ENCODE peak calls at places on chromosomes 7 and 10, in four cellular contexts. One of them, this sample, is unnamed.

GRCh38 chr10:99977916-99978315 is 31.8 kb downstream of the DNMBP start:
- DNase-seq in astrocyte of the cerebellum: no peak
- DNase-seq in vagina: no peak
- DNase-seq in ovary: no peak
- DNase-seq in this sample: no peak

GRCh38 chr7:34365011-34365410 is 293.0 kb upstream of the NPSR1 start:
- DNase-seq in astrocyte of the cerebellum: no peak
- DNase-seq in vagina: no peak
- DNase-seq in ovary: no peak
- DNase-seq in this sample: no peak

GRCh38 chr10:110861930-110862677 is 9.6 kb upstream of the PDCD4 start:
- DNase-seq in astrocyte of the cerebellum: no peak
- DNase-seq in vagina: peak; percentile 96
- DNase-seq in ovary: no peak
- DNase-seq in this sample: no peak

GRCh38 chr10:50932113-50932512 is 46.7 kb upstream of the A1CF start:
- DNase-seq in astrocyte of the cerebellum: no peak
- DNase-seq in vagina: no peak
- DNase-seq in ovary: no peak
- DNase-seq in this sample: no peak

GRCh38 chr7:134931487-134931886 is 54.8 kb upstream of the AGBL3 start:
- DNase-seq in astrocyte of the cerebellum: no peak
- DNase-seq in vagina: no peak
- DNase-seq in ovary: no peak
- DNase-seq in this sample: no peak

GRCh38 chr7:39336457-39336856 is 229.7 kb upstream of the YAE1 start:
- DNase-seq in astrocyte of the cerebellum: no peak
- DNase-seq in vagina: no peak
- DNase-seq in ovary: no peak
- DNase-seq in this sample: no peak

GRCh38 chr7:124033093-124033806 is 383 bp upstream of the TMEM229A start:
- DNase-seq in astrocyte of the cerebellum: no peak
- DNase-seq in vagina: no peak
- DNase-seq in ovary: peak; percentile 54
- DNase-seq in this sample: no peak

GRCh38 chr10:47031953-47032465 is 120.8 kb downstream of the PTPN20 start:
- DNase-seq in astrocyte of the cerebellum: no peak
- DNase-seq in vagina: peak; percentile 88
- DNase-seq in ovary: no peak
- DNase-seq in this sample: no peak

GRCh38 chr10:14093735-14094484 is 236.8 kb downstream of the FRMD4A start:
- DNase-seq in astrocyte of the cerebellum: peak; percentile 33
- DNase-seq in vagina: no peak
- DNase-seq in ovary: no peak
- DNase-seq in this sample: no peak

GRCh38 chr10:2798340-2798739 is 269.0 kb upstream of the PFKP start:
- DNase-seq in astrocyte of the cerebellum: no peak
- DNase-seq in vagina: no peak
- DNase-seq in ovary: no peak
- DNase-seq in this sample: no peak

GRCh38 chr10:102072867-102073527 is 7.8 kb downstream of the HPS6 start:
- DNase-seq in astrocyte of the cerebellum: peak; percentile 65
- DNase-seq in vagina: no peak
- DNase-seq in ovary: peak; percentile 79
- DNase-seq in this sample: no peak

GRCh38 chr7:44489955-44490350 is 505 bp downstream of the NUDCD3 start:
- DNase-seq in astrocyte of the cerebellum: no peak
- DNase-seq in vagina: no peak
- DNase-seq in ovary: no peak
- DNase-seq in this sample: no peak

GRCh38 chr7:106284516-106285050 is at the start of gene NAMPT:
- DNase-seq in astrocyte of the cerebellum: no peak
- DNase-seq in vagina: no peak
- DNase-seq in ovary: peak; percentile 75
- DNase-seq in this sample: no peak

GRCh38 chr10:70348228-70348850 is 34.1 kb downstream of the LRRC20 start:
- DNase-seq in astrocyte of the cerebellum: no peak
- DNase-seq in vagina: no peak
- DNase-seq in ovary: peak; percentile 62
- DNase-seq in this sample: no peak

GRCh38 chr7:144019457-144019856 is 19.3 kb downstream of the OR6B1 start:
- DNase-seq in astrocyte of the cerebellum: peak; percentile 41
- DNase-seq in vagina: no peak
- DNase-seq in ovary: no peak
- DNase-seq in this sample: peak; percentile 73

GRCh38 chr7:47816647-47817046 is 131.6 kb downstream of the PKD1L1 start:
- DNase-seq in astrocyte of the cerebellum: no peak
- DNase-seq in vagina: no peak
- DNase-seq in ovary: no peak
- DNase-seq in this sample: no peak

GRCh38 chr7:45873355-45873754 is 473 bp upstream of the CCDC201 start:
- DNase-seq in astrocyte of the cerebellum: no peak
- DNase-seq in vagina: no peak
- DNase-seq in ovary: no peak
- DNase-seq in this sample: no peak

GRCh38 chr7:159014297-159015062 is 130.2 kb downstream of the VIPR2 start:
- DNase-seq in astrocyte of the cerebellum: no peak
- DNase-seq in vagina: no peak
- DNase-seq in ovary: no peak
- DNase-seq in this sample: no peak

GRCh38 chr10:123841560-123841959 is 50.0 kb downstream of the CPXM2 start:
- DNase-seq in astrocyte of the cerebellum: no peak
- DNase-seq in vagina: no peak
- DNase-seq in ovary: no peak
- DNase-seq in this sample: no peak

GRCh38 chr7:74583630-74584029 is 73.9 kb upstream of the GTF2I start:
- DNase-seq in astrocyte of the cerebellum: no peak
- DNase-seq in vagina: no peak
- DNase-seq in ovary: no peak
- DNase-seq in this sample: no peak

GRCh38 chr10:77641344-77641743 is 3.7 kb upstream of the KCNMA1 start:
- DNase-seq in astrocyte of the cerebellum: no peak
- DNase-seq in vagina: no peak
- DNase-seq in ovary: no peak
- DNase-seq in this sample: no peak

GRCh38 chr7:83936056-83936703 is 258.4 kb downstream of the SEMA3A start:
- DNase-seq in astrocyte of the cerebellum: peak; percentile 67
- DNase-seq in vagina: no peak
- DNase-seq in ovary: no peak
- DNase-seq in this sample: peak; percentile 28

GRCh38 chr10:119466655-119467054 is 75.9 kb downstream of the RGS10 start:
- DNase-seq in astrocyte of the cerebellum: no peak
- DNase-seq in vagina: no peak
- DNase-seq in ovary: no peak
- DNase-seq in this sample: no peak

GRCh38 chr7:129530881-129531391 is 28.6 kb downstream of the SMKR1 start:
- DNase-seq in astrocyte of the cerebellum: no peak
- DNase-seq in vagina: no peak
- DNase-seq in ovary: no peak
- DNase-seq in this sample: peak; percentile 39

GRCh38 chr7:138081868-138082267 is 5.6 kb downstream of the AKR1D1 start:
- DNase-seq in astrocyte of the cerebellum: no peak
- DNase-seq in vagina: no peak
- DNase-seq in ovary: no peak
- DNase-seq in this sample: no peak

GRCh38 chr7:43942997-43943701 is 16.9 kb downstream of the UBE2D4 start:
- DNase-seq in astrocyte of the cerebellum: no peak
- DNase-seq in vagina: no peak
- DNase-seq in ovary: no peak
- DNase-seq in this sample: no peak

GRCh38 chr10:98414932-98415709 is at the start of gene PYROXD2:
- DNase-seq in astrocyte of the cerebellum: peak; percentile 59
- DNase-seq in vagina: no peak
- DNase-seq in ovary: peak; percentile 92
- DNase-seq in this sample: peak; percentile 68
- H3K4me3 ChIP-seq in astrocyte of the cerebellum: peak within 1 kb of the TSS; percentile 71
- H3K4me3 ChIP-seq in vagina: peak within 1 kb of the TSS; percentile 57
- H3K4me3 ChIP-seq in ovary: peak within 1 kb of the TSS; percentile 63
- H3K4me3 ChIP-seq in this sample: peak within 1 kb of the TSS; percentile 63

GRCh38 chr7:92793656-92794205 is 42.6 kb downstream of the CDK6 start:
- DNase-seq in astrocyte of the cerebellum: no peak
- DNase-seq in vagina: no peak
- DNase-seq in ovary: no peak
- DNase-seq in this sample: no peak

GRCh38 chr7:92797284-92797683 is 39.1 kb downstream of the CDK6 start:
- DNase-seq in astrocyte of the cerebellum: peak; percentile 49
- DNase-seq in vagina: no peak
- DNase-seq in ovary: no peak
- DNase-seq in this sample: no peak

GRCh38 chr7:92797693-92798092 is 38.7 kb downstream of the CDK6 start:
- DNase-seq in astrocyte of the cerebellum: no peak
- DNase-seq in vagina: no peak
- DNase-seq in ovary: no peak
- DNase-seq in this sample: no peak

GRCh38 chr7:92794846-92795245 is 41.5 kb downstream of the CDK6 start:
- DNase-seq in astrocyte of the cerebellum: no peak
- DNase-seq in vagina: no peak
- DNase-seq in ovary: no peak
- DNase-seq in this sample: no peak

DNA sequence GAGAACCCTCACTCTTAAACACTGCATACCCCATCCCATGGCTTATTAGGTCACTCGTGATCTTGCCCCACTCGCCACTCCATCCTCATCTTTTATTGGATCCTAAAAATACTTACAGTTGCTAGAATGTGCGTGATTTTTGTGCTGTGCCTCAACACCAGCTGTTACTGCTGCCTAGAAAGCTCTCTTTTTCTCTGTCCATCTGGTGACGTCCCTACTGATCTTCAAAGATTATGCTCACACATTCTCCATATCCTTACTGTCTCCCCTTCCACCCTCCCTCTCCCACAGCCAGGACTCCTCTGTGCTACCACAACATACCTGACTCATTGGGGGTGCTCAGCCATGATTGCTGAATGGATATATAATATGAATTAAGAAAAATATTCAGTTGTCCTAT is 42.0 kb downstream of the CDK6 start:
- DNase-seq in astrocyte of the cerebellum: no peak
- DNase-seq in vagina: no peak
- DNase-seq in ovary: no peak
- DNase-seq in this sample: no peak
- H3K4me3 ChIP-seq in astrocyte of the cerebellum: no peak overlapping the region
- H3K4me3 ChIP-seq in vagina: no peak overlapping the region
- H3K4me3 ChIP-seq in ovary: no peak overlapping the region
- H3K4me3 ChIP-seq in this sample: no peak overlapping the region

GRCh38 chr10:43408710-43409384 is at the start of gene HNRNPF:
- DNase-seq in astrocyte of the cerebellum: peak; percentile 83
- DNase-seq in vagina: no peak
- DNase-seq in ovary: peak; percentile 96
- DNase-seq in this sample: peak; percentile 87

GRCh38 chr10:43407576-43408330 is 1.2 kb downstream of the HNRNPF start:
- DNase-seq in astrocyte of the cerebellum: no peak
- DNase-seq in vagina: no peak
- DNase-seq in ovary: peak; percentile 91
- DNase-seq in this sample: peak; percentile 74

GRCh38 chr10:43410345-43410744 is 1.4 kb upstream of the HNRNPF start:
- DNase-seq in astrocyte of the cerebellum: no peak
- DNase-seq in vagina: no peak
- DNase-seq in ovary: no peak
- DNase-seq in this sample: no peak

GRCh38 chr10:43408331-43408709 is 666 bp downstream of the HNRNPF start:
- DNase-seq in astrocyte of the cerebellum: no peak
- DNase-seq in vagina: no peak
- DNase-seq in ovary: no peak
- DNase-seq in this sample: no peak

GRCh38 chr10:43409385-43410109 is 561 bp upstream of the HNRNPF start:
- DNase-seq in astrocyte of the cerebellum: no peak
- DNase-seq in vagina: no peak
- DNase-seq in ovary: no peak
- DNase-seq in this sample: no peak
- H3K4me3 ChIP-seq in astrocyte of the cerebellum: peak overlapping the region; percentile 77
- H3K4me3 ChIP-seq in vagina: peak overlapping the region; percentile 62
- H3K4me3 ChIP-seq in ovary: peak overlapping the region; percentile 66
- H3K4me3 ChIP-seq in this sample: peak overlapping the region; percentile 79

DNA sequence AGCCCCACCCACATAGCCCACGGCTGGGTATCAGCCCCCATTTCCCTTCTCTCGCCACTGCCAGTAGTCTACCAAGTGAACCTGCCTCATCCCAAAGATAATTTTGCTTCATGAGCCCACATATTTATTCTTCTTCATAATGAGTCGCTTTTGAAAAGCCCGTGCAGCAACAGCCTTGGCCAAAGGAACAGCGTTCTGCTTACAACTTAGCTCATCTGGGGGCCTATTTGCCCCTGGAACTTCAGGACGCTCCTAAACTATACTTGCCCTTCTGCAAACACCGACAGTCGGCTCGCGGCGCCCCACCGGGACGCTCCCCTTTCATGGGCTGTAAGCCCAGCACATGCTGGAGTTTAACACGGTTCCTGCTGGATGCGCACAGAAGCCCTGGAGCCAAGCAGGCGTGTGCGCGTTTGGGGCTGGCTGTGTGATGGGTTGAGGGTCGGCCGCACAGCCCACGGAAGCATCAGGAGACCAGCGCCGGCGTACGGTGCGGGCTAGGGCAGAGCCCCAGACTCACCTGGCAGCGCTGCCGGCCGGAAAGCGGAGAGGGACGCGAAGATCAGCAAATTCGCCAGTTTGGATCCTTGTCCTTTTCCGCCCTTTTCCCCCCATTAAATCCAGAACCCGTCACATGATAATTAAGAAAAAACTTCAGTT is 370 bp downstream of the TMEM60 start:
- DNase-seq in astrocyte of the cerebellum: no peak
- DNase-seq in vagina: no peak
- DNase-seq in ovary: no peak
- DNase-seq in this sample: no peak
- H3K4me3 ChIP-seq in astrocyte of the cerebellum: peak overlapping the region; percentile 95
- H3K4me3 ChIP-seq in vagina: peak overlapping the region; percentile 81
- H3K4me3 ChIP-seq in ovary: peak overlapping the region; percentile 90
- H3K4me3 ChIP-seq in this sample: peak overlapping the region; percentile 86

DNA sequence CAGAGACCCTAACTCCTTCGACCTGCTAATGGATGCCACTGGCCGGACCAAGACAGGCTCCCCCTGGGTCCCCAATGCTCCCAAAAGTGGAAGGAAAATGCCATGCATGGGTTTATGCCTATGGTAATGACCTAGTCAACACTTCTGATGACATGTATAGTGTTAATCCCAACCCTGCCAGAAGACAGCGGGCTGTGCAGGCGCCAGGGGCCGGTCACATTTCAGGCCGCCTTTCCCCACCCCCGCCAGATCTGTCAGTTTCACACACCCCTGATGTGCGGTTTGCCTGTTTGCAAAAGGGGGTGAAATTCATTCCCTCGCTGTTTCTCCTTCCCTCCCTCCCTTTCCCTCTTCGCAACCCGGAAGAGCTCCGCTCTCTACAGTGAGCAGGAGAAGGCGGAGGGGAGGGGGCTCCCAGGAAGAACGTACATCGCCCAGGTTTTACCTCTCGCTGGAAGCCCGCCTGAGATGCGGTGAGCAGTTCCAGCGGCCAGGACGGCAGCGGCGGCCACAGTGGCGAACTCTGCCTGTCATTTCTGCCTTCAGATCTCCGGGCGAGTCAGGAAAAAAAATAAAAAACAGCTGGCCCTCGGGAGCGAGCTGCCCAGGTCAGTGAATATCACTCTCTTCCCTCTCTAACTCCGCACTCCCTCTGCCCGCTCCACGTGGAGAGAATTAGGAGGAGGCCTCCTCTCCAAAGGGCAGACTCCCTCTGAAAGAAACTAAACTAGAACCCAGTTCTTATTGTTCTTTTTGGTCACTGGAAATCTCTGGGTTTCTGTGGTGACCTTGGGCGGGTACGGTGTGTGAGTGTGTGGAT is 9.4 kb upstream of the GATA3 start:
- DNase-seq in astrocyte of the cerebellum: no peak
- DNase-seq in vagina: peak; percentile 70
- DNase-seq in ovary: no peak
- DNase-seq in this sample: no peak
- H3K4me3 ChIP-seq in astrocyte of the cerebellum: no peak overlapping the region
- H3K4me3 ChIP-seq in vagina: peak overlapping the region; percentile 28
- H3K4me3 ChIP-seq in ovary: no peak overlapping the region
- H3K4me3 ChIP-seq in this sample: peak overlapping the region; percentile 17

This sample was measured in skeletal muscle cell.